ENCODE peak calls at places on chromosomes 3 and 15, in four cellular contexts. One of them, this sample, is unnamed.
A peak's percentile ranks its signal among the peaks of the same experiment; 100 is the strongest.

GRCh38 chr15:40338921-40339620 is 1.7 kb downstream of the CCDC9B start:
- DNase-seq in GM12878: no peak
- DNase-seq in K562: no peak
- DNase-seq in H1: no peak
- DNase-seq in this sample: peak; percentile 85

GRCh38 chr3:152977356-152977755 is 142.4 kb downstream of the P2RY1 start:
- DNase-seq in H1: no peak
- DNase-seq in K562: no peak
- DNase-seq in GM12878: no peak
- DNase-seq in this sample: no peak

GRCh38 chr15:101091080-101092017 is 160.5 kb downstream of the CHSY1 start:
- DNase-seq in H1: no peak
- DNase-seq in GM12878: no peak
- DNase-seq in K562: no peak
- DNase-seq in this sample: peak; percentile 97

GRCh38 chr15:37102315-37103021 is 2.1 kb upstream of the MEIS2 start:
- DNase-seq in K562: peak; percentile 40
- DNase-seq in GM12878: no peak
- DNase-seq in H1: no peak
- DNase-seq in this sample: no peak

GRCh38 chr3:185715091-185715490 is 109.8 kb downstream of the IGF2BP2 start:
- DNase-seq in H1: peak; percentile 49
- DNase-seq in K562: no peak
- DNase-seq in GM12878: no peak
- DNase-seq in this sample: no peak

GRCh38 chr3:196976891-196977420 is 8.3 kb upstream of the PIGZ start:
- DNase-seq in K562: no peak
- DNase-seq in GM12878: no peak
- DNase-seq in H1: no peak
- DNase-seq in this sample: no peak

GRCh38 chr3:194095464-194095863 is 40.5 kb upstream of the HES1 start:
- DNase-seq in K562: no peak
- DNase-seq in H1: no peak
- DNase-seq in GM12878: no peak
- DNase-seq in this sample: peak; percentile 61

GRCh38 chr3:71611099-71611498 is 27.6 kb upstream of the FOXP1 start:
- DNase-seq in H1: no peak
- DNase-seq in GM12878: no peak
- DNase-seq in K562: no peak
- DNase-seq in this sample: no peak

GRCh38 chr3:189238071-189238470 is 66.3 kb downstream of the TPRG1 start:
- DNase-seq in GM12878: no peak
- DNase-seq in H1: no peak
- DNase-seq in K562: no peak
- DNase-seq in this sample: no peak

GRCh38 chr3:122184591-122184929 is 1.1 kb downstream of the CASR start:
- DNase-seq in GM12878: no peak
- DNase-seq in K562: no peak
- DNase-seq in H1: no peak
- DNase-seq in this sample: no peak

GRCh38 chr15:34336947-34337556 is 529 bp downstream of the SLC12A6 start:
- DNase-seq in H1: no peak
- DNase-seq in K562: no peak
- DNase-seq in GM12878: no peak
- DNase-seq in this sample: no peak

GRCh38 chr3:29080967-29081366 is 199.9 kb upstream of the RBMS3 start:
- DNase-seq in H1: no peak
- DNase-seq in GM12878: no peak
- DNase-seq in K562: no peak
- DNase-seq in this sample: no peak

GRCh38 chr3:29079358-29079757 is 201.5 kb upstream of the RBMS3 start:
- DNase-seq in H1: no peak
- DNase-seq in K562: no peak
- DNase-seq in GM12878: no peak
- DNase-seq in this sample: no peak

GRCh38 chr3:29083081-29083480 is 197.8 kb upstream of the RBMS3 start:
- DNase-seq in GM12878: no peak
- DNase-seq in H1: no peak
- DNase-seq in K562: no peak
- DNase-seq in this sample: no peak

GRCh38 chr3:29083607-29084120 is 197.2 kb upstream of the RBMS3 start:
- DNase-seq in K562: no peak
- DNase-seq in GM12878: no peak
- DNase-seq in H1: no peak
- DNase-seq in this sample: no peak
- TF ChIP-seq BRCA1 in K562: no peak
- TF ChIP-seq BRCA1 in GM12878: no peak
- TF ChIP-seq BRCA1 in H1: no peak
- TF ChIP-seq BRCA1 in this sample: no peak

GRCh38 chr3:43854916-43855315 is 164.2 kb downstream of the ABHD5 start:
- DNase-seq in GM12878: no peak
- DNase-seq in H1: no peak
- DNase-seq in K562: no peak
- DNase-seq in this sample: no peak

GRCh38 chr3:43855674-43856299 is 165.0 kb downstream of the ABHD5 start:
- DNase-seq in GM12878: peak; percentile 3
- DNase-seq in H1: no peak
- DNase-seq in K562: peak; percentile 49
- DNase-seq in this sample: peak; percentile 11

GRCh38 chr3:43857361-43858051 is 166.8 kb downstream of the ABHD5 start:
- DNase-seq in H1: no peak
- DNase-seq in GM12878: no peak
- DNase-seq in K562: no peak
- DNase-seq in this sample: no peak

GRCh38 chr3:43856761-43857160 is 166.0 kb downstream of the ABHD5 start:
- DNase-seq in GM12878: no peak
- DNase-seq in H1: no peak
- DNase-seq in K562: no peak
- DNase-seq in this sample: no peak

GRCh38 chr3:43856351-43856750 is 165.6 kb downstream of the ABHD5 start:
- DNase-seq in H1: no peak
- DNase-seq in K562: no peak
- DNase-seq in GM12878: no peak
- DNase-seq in this sample: no peak
- TF ChIP-seq GABPA in H1: no peak
- TF ChIP-seq GABPA in K562: no peak
- TF ChIP-seq GABPA in GM12878: no peak
- TF ChIP-seq GABPA in this sample: no peak

DNA sequence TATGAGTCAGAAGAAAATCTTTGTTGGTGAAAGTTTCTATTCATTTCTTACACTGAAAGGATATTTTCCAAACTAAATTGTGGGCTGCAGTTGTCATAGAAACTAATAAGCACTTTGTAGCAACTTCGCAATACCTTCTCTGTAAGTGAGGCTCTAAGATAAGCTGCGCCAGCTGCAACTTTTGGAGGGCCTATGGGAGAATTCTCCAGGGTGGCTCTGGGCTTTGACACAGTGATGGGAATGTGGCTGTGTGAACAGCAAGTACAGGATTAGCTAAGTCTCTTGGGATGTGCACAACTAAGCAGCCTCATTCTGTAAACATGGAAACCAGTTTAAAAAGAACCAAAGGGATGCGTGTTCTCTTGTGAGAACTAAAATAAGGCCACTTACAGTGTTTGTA is 124.6 kb upstream of the SGO1 start:
- DNase-seq in H1: no peak
- DNase-seq in GM12878: no peak
- DNase-seq in K562: no peak
- DNase-seq in this sample: no peak
- TF ChIP-seq BRCA1 in H1: no peak
- TF ChIP-seq BRCA1 in GM12878: no peak
- TF ChIP-seq BRCA1 in K562: no peak
- TF ChIP-seq BRCA1 in this sample: no peak

GRCh38 chr3:52130966-52131637 is 23.1 kb downstream of the POC1A start:
- DNase-seq in GM12878: no peak
- DNase-seq in H1: no peak
- DNase-seq in K562: no peak
- DNase-seq in this sample: no peak

GRCh38 chr3:52136513-52136912 is 17.7 kb downstream of the POC1A start:
- DNase-seq in H1: no peak
- DNase-seq in K562: no peak
- DNase-seq in GM12878: no peak
- DNase-seq in this sample: no peak

GRCh38 chr3:52135332-52135731 is 18.9 kb downstream of the POC1A start:
- DNase-seq in K562: no peak
- DNase-seq in GM12878: no peak
- DNase-seq in H1: no peak
- DNase-seq in this sample: no peak

GRCh38 chr3:52134761-52135160 is 19.5 kb downstream of the POC1A start:
- DNase-seq in H1: no peak
- DNase-seq in K562: no peak
- DNase-seq in GM12878: no peak
- DNase-seq in this sample: no peak

GRCh38 chr3:52132930-52133329 is 21.3 kb downstream of the POC1A start:
- DNase-seq in K562: no peak
- DNase-seq in H1: no peak
- DNase-seq in GM12878: no peak
- DNase-seq in this sample: no peak
- TF ChIP-seq GABPA in K562: no peak
- TF ChIP-seq GABPA in H1: no peak
- TF ChIP-seq GABPA in GM12878: no peak
- TF ChIP-seq GABPA in this sample: no peak

DNA sequence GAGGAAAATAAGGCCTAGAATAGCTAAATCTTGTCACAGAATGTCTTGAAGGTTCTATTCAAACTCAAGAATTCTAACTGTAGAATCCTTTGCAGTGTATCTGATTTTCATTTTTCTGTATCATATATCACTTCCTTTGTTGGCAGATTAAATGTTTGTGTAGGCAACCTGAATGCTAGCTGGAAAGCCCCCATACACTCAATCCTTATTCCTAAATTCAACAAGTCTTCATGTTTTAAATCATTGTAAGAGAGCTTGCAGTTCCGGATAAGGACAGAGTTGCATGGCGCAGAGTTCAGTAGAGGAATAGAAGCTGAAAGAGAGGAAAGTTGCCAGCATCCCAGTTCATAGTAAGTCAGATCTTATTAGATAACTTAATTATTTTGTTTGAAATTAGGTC is 242.0 kb upstream of the SEMA6D start:
- DNase-seq in K562: no peak
- DNase-seq in GM12878: no peak
- DNase-seq in H1: no peak
- DNase-seq in this sample: no peak
- TF ChIP-seq BRCA1 in K562: no peak
- TF ChIP-seq BRCA1 in GM12878: no peak
- TF ChIP-seq BRCA1 in H1: no peak
- TF ChIP-seq BRCA1 in this sample: no peak

This sample was measured in HepG2.